ENCODE peak calls at places on chromosomes 12 and 14, in ten cellular contexts. D is epithelial cell of esophagus; G is activated naive CD4-positive, alpha-beta T cell treated with anti-CD3 and anti-CD28 coated beads, Interleukin-2, amount 10 ng/mL, durations not matched to agents 7 days and 5 days; F is stimulated activated CD4-positive, alpha-beta T cell treated with anti-CD3 and anti-CD28 coated beads, Interleukin-2, amount 100 ng/mL, for 48 hours; J is T-helper 1 cell; P is esophagus squamous epithelium; T is dermis microvascular lymphatic vessel endothelial cell; U is SHP77; Y is fibroblast of the conjunctiva; K is NCI-H774. M is an unnamed sample.

GRCh38 chr12:131865196-131865875 is 29.1 kb upstream of the ULK1 start:
- DNase-seq in D (peak), G (no peak), F (no peak), J (no peak), P (no peak), T (peak), U (no peak), Y (no peak), K (no peak), M (no peak)

GRCh38 chr12:82757059-82757458 is 70.4 kb downstream of the TMTC2 start:
- DNase-seq in D (no peak), G (no peak), F (no peak), J (no peak), P (no peak), T (no peak), U (no peak), Y (peak), K (no peak), M (no peak)

GRCh38 chr14:65949711-65950516 is 536.3 kb upstream of the CCDC196 start:
- DNase-seq in D (peak), G (no peak), F (peak), J (no peak), P (no peak), T (peak), U (peak), Y (no peak), K (no peak), M (no peak)

GRCh38 chr14:93752980-93753561 is 35.2 kb downstream of the PRIMA1 start:
- DNase-seq in D (no peak), G (no peak), F (no peak), J (no peak), P (no peak), T (no peak), U (no peak), Y (no peak), K (no peak), M (no peak)

GRCh38 chr12:112194601-112195247 is 69.4 kb downstream of the TRAFD1 start:
- DNase-seq in D (no peak), G (no peak), F (no peak), J (no peak), P (no peak), T (no peak), U (no peak), Y (no peak), K (no peak), M (no peak)

GRCh38 chr14:89866458-89866857 is 88.1 kb downstream of the EFCAB11 start:
- DNase-seq in D (peak), G (no peak), F (no peak), J (no peak), P (no peak), T (no peak), U (no peak), Y (no peak), K (no peak), M (no peak)

GRCh38 chr14:26175659-26176058 is 422.2 kb downstream of the NOVA1 start:
- DNase-seq in D (no peak), G (no peak), F (no peak), J (no peak), P (no peak), T (no peak), U (no peak), Y (no peak), K (no peak), M (no peak)

GRCh38 chr12:122087431-122088180 is 9.1 kb downstream of the MLXIP start:
- DNase-seq in D (no peak), G (no peak), F (no peak), J (no peak), P (no peak), T (no peak), U (no peak), Y (no peak), K (no peak), M (no peak)

GRCh38 chr12:52307836-52308806 is 13.1 kb downstream of the KRT83 start:
- DNase-seq in D (peak), G (peak), F (peak), J (no peak), P (no peak), T (peak), U (peak), Y (no peak), K (peak), M (peak)

GRCh38 chr12:43331935-43332334 is 220.1 kb downstream of the ADAMTS20 start:
- DNase-seq in D (no peak), G (no peak), F (no peak), J (no peak), P (no peak), T (no peak), U (no peak), Y (no peak), K (no peak), M (no peak)

GRCh38 chr14:67564236-67564635 is 31.1 kb downstream of the PLEKHH1 start:
- DNase-seq in D (no peak), G (no peak), F (no peak), J (no peak), P (no peak), T (no peak), U (no peak), Y (no peak), K (no peak), M (no peak)

GRCh38 chr14:95137804-95138167 is 19.5 kb downstream of the DICER1 start:
- DNase-seq in D (no peak), G (no peak), F (no peak), J (no peak), P (no peak), T (peak), U (no peak), Y (no peak), K (no peak), M (no peak)

GRCh38 chr12:103043531-103044445 is 86.3 kb downstream of the ASCL1 start:
- DNase-seq in D (no peak), G (no peak), F (no peak), J (no peak), P (no peak), T (no peak), U (no peak), Y (no peak), K (no peak), M (peak)

GRCh38 chr12:30546121-30546520 is 149.5 kb downstream of the IPO8 start:
- DNase-seq in D (peak), G (no peak), F (no peak), J (no peak), P (no peak), T (no peak), U (no peak), Y (no peak), K (no peak), M (no peak)

GRCh38 chr12:130186631-130187269 is 24.5 kb downstream of the FZD10 start:
- DNase-seq in D (peak), G (no peak), F (no peak), J (no peak), P (no peak), T (peak), U (no peak), Y (no peak), K (no peak), M (peak)

GRCh38 chr12:75960954-75961661 is 70.5 kb downstream of the PHLDA1 start:
- DNase-seq in D (no peak), G (no peak), F (no peak), J (no peak), P (no peak), T (no peak), U (no peak), Y (no peak), K (no peak), M (no peak)

GRCh38 chr12:52246720-52247621 is 13.9 kb downstream of the KRT7 start:
- DNase-seq in D (no peak), G (no peak), F (no peak), J (no peak), P (no peak), T (no peak), U (peak), Y (no peak), K (peak), M (peak)

GRCh38 chr12:88577537-88577936 is 2.7 kb downstream of the KITLG start:
- DNase-seq in D (peak), G (no peak), F (no peak), J (no peak), P (no peak), T (peak), U (peak), Y (no peak), K (peak), M (no peak)

GRCh38 chr12:69880566-69880965 is 55.5 kb downstream of the MYRFL start:
- DNase-seq in D (peak), G (no peak), F (no peak), J (no peak), P (no peak), T (peak), U (no peak), Y (no peak), K (no peak), M (peak)

GRCh38 chr14:96538663-96539317 is 36.6 kb downstream of the PAPOLA start:
- DNase-seq in D (peak), G (no peak), F (no peak), J (no peak), P (no peak), T (no peak), U (no peak), Y (no peak), K (no peak), M (no peak)

GRCh38 chr12:44296624-44297197 is 460.8 kb downstream of the TMEM117 start:
- DNase-seq in D (no peak), G (no peak), F (no peak), J (no peak), P (no peak), T (no peak), U (no peak), Y (no peak), K (no peak), M (no peak)

GRCh38 chr12:56581418-56582145 is 48.5 kb downstream of the BAZ2A start:
- DNase-seq in D (peak), G (peak), F (no peak), J (no peak), P (no peak), T (peak), U (no peak), Y (no peak), K (no peak), M (no peak)

GRCh38 chr12:47165934-47166333 is 86.2 kb upstream of the AMIGO2 start:
- DNase-seq in D (no peak), G (no peak), F (no peak), J (no peak), P (no peak), T (no peak), U (no peak), Y (no peak), K (no peak), M (no peak)

GRCh38 chr12:133058203-133059125 is 21.2 kb downstream of the ZNF84 start:
- DNase-seq in D (no peak), G (no peak), F (no peak), J (no peak), P (no peak), T (no peak), U (no peak), Y (no peak), K (peak), M (no peak)